ENCODE peak calls at places on chromosomes 5 and 9, in five cellular contexts. I is A549, F is H1, Z is GM12878, M is HepG2. L is an unnamed sample.

GRCh38 chr5:10792336-10792735 is 31.3 kb upstream of the DAP start:
- DNase-seq in M (no peak), Z (no peak), F (no peak), I (no peak), L (no peak)

GRCh38 chr5:1633605-1634336 is 110.0 kb upstream of the LPCAT1 start:
- DNase-seq in F (peak; percentile 50), M (peak; percentile 68), Z (peak; percentile 15), I (peak; percentile 49), L (peak; percentile 81)

GRCh38 chr5:139660105-139660915 is 12.2 kb downstream of the CXXC5 start:
- DNase-seq in Z (no peak), M (no peak), I (no peak), F (no peak), L (peak; percentile 90)

GRCh38 chr5:78613756-78614155 is 34.8 kb downstream of the LHFPL2 start:
- DNase-seq in M (no peak), I (no peak), F (no peak), Z (no peak), L (no peak)

GRCh38 chr9:101995231-101995630 is 256.8 kb upstream of the GRIN3A start:
- DNase-seq in Z (no peak), F (no peak), M (no peak), I (peak; percentile 2), L (no peak)

GRCh38 chr9:112860466-112860865 is 30.2 kb downstream of the SLC46A2 start:
- DNase-seq in M (no peak), F (no peak), I (no peak), Z (no peak), L (no peak)

GRCh38 chr9:38228331-38229122 is 159.5 kb upstream of the SHB start:
- DNase-seq in Z (no peak), M (no peak), I (no peak), F (no peak), L (no peak)

GRCh38 chr9:104872959-104873850 is 54.8 kb downstream of the ABCA1 start:
- DNase-seq in M (peak; percentile 80), I (peak; percentile 43), Z (no peak), F (no peak), L (peak; percentile 65)

GRCh38 chr9:87160148-87161107 is 213.1 kb upstream of the GAS1 start:
- DNase-seq in M (no peak), F (no peak), Z (no peak), I (no peak), L (no peak)

GRCh38 chr5:93240228-93240834 is 340.7 kb downstream of the NR2F1-AS1 start:
- DNase-seq in I (no peak), M (no peak), F (no peak), Z (no peak), L (no peak)

GRCh38 chr5:68255305-68256130 is 40.0 kb downstream of the PIK3R1 start:
- DNase-seq in M (no peak), F (no peak), I (no peak), Z (no peak), L (no peak)

GRCh38 chr5:117379521-117379920 is 804.9 kb upstream of the SEMA6A start:
- DNase-seq in M (no peak), Z (no peak), I (no peak), F (no peak), L (no peak)

GRCh38 chr9:97598461-97599288 is 34.5 kb downstream of the TSTD2 start:
- DNase-seq in M (peak; percentile 69), F (peak; percentile 29), Z (peak; percentile 61), I (peak; percentile 61), L (no peak)

GRCh38 chr5:150217874-150218692 is 28.2 kb downstream of the SLC6A7 start:
- DNase-seq in I (peak; percentile 86), Z (peak; percentile 28), F (peak; percentile 61), M (peak; percentile 72), L (no peak)

GRCh38 chr9:127611796-127612790 is at the start of gene STXBP1:
- DNase-seq in I (peak; percentile 84), Z (no peak), F (no peak), M (peak; percentile 55), L (peak; percentile 98)

GRCh38 chr9:109120204-109120789 is 550 bp upstream of the TMEM245 start:
- DNase-seq in Z (no peak), M (no peak), I (no peak), F (no peak), L (no peak)

GRCh38 chr5:100407053-100407452 is 128.1 kb upstream of the FAM174A start:
- DNase-seq in Z (no peak), M (no peak), I (no peak), F (no peak), L (no peak)

GRCh38 chr5:5351288-5352089 is 71.0 kb upstream of the ICE1 start:
- DNase-seq in I (peak; percentile 58), Z (no peak), F (no peak), M (peak; percentile 76), L (no peak)

GRCh38 chr9:98658965-98659364 is 49.8 kb downstream of the GABBR2 start:
- DNase-seq in M (no peak), F (no peak), Z (no peak), I (no peak), L (no peak)

GRCh38 chr5:93578179-93578812 is 2.7 kb downstream of the NR2F1-AS1 start:
- DNase-seq in F (no peak), I (no peak), Z (no peak), M (no peak), L (no peak)

GRCh38 chr9:125126019-125126746 is 17.1 kb downstream of the SCAI start:
- DNase-seq in F (no peak), I (no peak), M (no peak), Z (peak; percentile 50), L (no peak)

GRCh38 chr9:16217933-16218830 is 652.3 kb downstream of the BNC2 start:
- DNase-seq in Z (no peak), I (no peak), F (no peak), M (no peak), L (peak; percentile 64)

GRCh38 chr5:38547257-38547656 is 9.2 kb downstream of the LIFR start:
- DNase-seq in F (no peak), Z (no peak), I (no peak), M (no peak), L (no peak)

GRCh38 chr5:153632748-153633290 is 142.3 kb downstream of the GRIA1 start:
- DNase-seq in F (no peak), M (no peak), Z (no peak), I (no peak), L (no peak)

GRCh38 chr5:26024774-26025173 is 1013.6 kb downstream of the CDH9 start:
- DNase-seq in Z (no peak), I (no peak), M (peak; percentile 5), F (peak; percentile 10), L (no peak)

GRCh38 chr5:38347896-38348295 is 89.5 kb downstream of the EGFLAM start:
- DNase-seq in F (no peak), I (no peak), Z (no peak), M (no peak), L (no peak)

GRCh38 chr5:158691576-158691975 is 408.1 kb downstream of the EBF1 start:
- DNase-seq in Z (no peak), F (no peak), I (no peak), M (no peak), L (no peak)

GRCh38 chr5:90438100-90438499 is 28.5 kb upstream of the CETN3 start:
- DNase-seq in M (peak; percentile 9), Z (no peak), F (no peak), I (no peak), L (no peak)

GRCh38 chr5:96716716-96717115 is 54.5 kb downstream of the CAST start:
- DNase-seq in Z (no peak), M (no peak), I (no peak), F (no peak), L (no peak)

GRCh38 chr5:96718635-96719077 is 56.5 kb downstream of the CAST start:
- DNase-seq in I (no peak), Z (no peak), M (no peak), F (no peak), L (peak; percentile 71)

GRCh38 chr5:96716007-96716406 is 53.8 kb downstream of the CAST start:
- DNase-seq in M (no peak), F (no peak), I (no peak), Z (no peak), L (no peak)

GRCh38 chr5:96720408-96720807 is 58.2 kb downstream of the CAST start:
- DNase-seq in F (no peak), I (no peak), Z (no peak), M (no peak), L (no peak)

GRCh38 chr5:96717874-96718273 is 55.7 kb downstream of the CAST start:
- DNase-seq in Z (no peak), I (no peak), F (no peak), M (no peak), L (no peak)
- H3K4me1 ChIP-seq in Z (no peaks in the 10 kb centered on the region), I (peaks cover 39% of the 10 kb centered on the region), F (no peaks in the 10 kb centered on the region), M (peaks cover 31% of the 10 kb centered on the region), L (peaks cover 73% of the 10 kb centered on the region)

GRCh38 chr5:162096448-162096847 is 28.9 kb downstream of the GABRG2 start:
- DNase-seq in M (no peak), F (no peak), I (no peak), Z (no peak), L (no peak)
- TF ChIP-seq CTCF in M (no peak), F (no peak), I (no peak), Z (no peak), L (no peak)

GRCh38 chr5:146091881-146092280 is 13.5 kb downstream of the PLAC8L1 start:
- DNase-seq in I (no peak), Z (no peak), M (no peak), F (no peak), L (no peak)

GRCh38 chr5:146089287-146089686 is 16.1 kb downstream of the PLAC8L1 start:
- DNase-seq in F (no peak), Z (no peak), I (no peak), M (no peak), L (no peak)

GRCh38 chr5:146084376-146084775 is 21.0 kb downstream of the PLAC8L1 start:
- DNase-seq in Z (no peak), M (no peak), I (no peak), F (no peak), L (no peak)

GRCh38 chr5:146082798-146083197 is 22.6 kb downstream of the PLAC8L1 start:
- DNase-seq in M (no peak), F (no peak), I (no peak), Z (peak; percentile 40), L (no peak)

GRCh38 chr5:146088098-146088497 is 17.3 kb downstream of the PLAC8L1 start:
- DNase-seq in I (no peak), Z (no peak), F (no peak), M (no peak), L (no peak)
- TF ChIP-seq EP300 in I (no peak), Z (no peak), F (no peak), M (no peak), L (no peak)

GRCh38 chr9:13548556-13548955 is 269.1 kb upstream of the MPDZ start:
- DNase-seq in Z (no peak), I (no peak), F (no peak), M (no peak), L (no peak)
- H3K4me1 ChIP-seq in Z (no peaks in the 10 kb centered on the region), I (no peaks in the 10 kb centered on the region), F (peaks cover 3% of the 10 kb centered on the region), M (no peaks in the 10 kb centered on the region), L (no peaks in the 10 kb centered on the region)

GRCh38 chr9:36416870-36417269 is 16.8 kb upstream of the RNF38 start:
- DNase-seq in Z (no peak), F (no peak), I (no peak), M (no peak), L (peak; percentile 30)

GRCh38 chr9:36415822-36416515 is 15.9 kb upstream of the RNF38 start:
- DNase-seq in M (no peak), I (no peak), F (peak; percentile 27), Z (no peak), L (no peak)
- TF ChIP-seq CTCF in M (peak; percentile 21), I (peak; percentile 7), F (peak; percentile 37), Z (no peak), L (no peak)

GRCh38 chr9:83920942-83921707 is at the start of gene KIF27:
- DNase-seq in M (peak; percentile 92), F (peak; percentile 93), Z (peak; percentile 80), I (peak; percentile 88), L (peak; percentile 100)
- TF ChIP-seq EP300 in M (no peak), F (no peak), Z (no peak), I (no peak), L (no peak)

GRCh38 chr5:98721231-98721928 is 52.1 kb upstream of the RGMB start:
- DNase-seq in Z (no peak), I (no peak), F (no peak), M (no peak), L (no peak)
- H3K4me1 ChIP-seq in Z (no peaks in the 10 kb centered on the region), I (no peaks in the 10 kb centered on the region), F (no peaks in the 10 kb centered on the region), M (no peaks in the 10 kb centered on the region), L (no peaks in the 10 kb centered on the region)

L was measured in upper lobe of left lung.